ENCODE peak calls at places on chromosome 17, in seven cellular contexts. V, F, C, M, N, T and L are unnamed samples.
A peak's percentile ranks its signal among the peaks of the same experiment; 100 is the strongest.

GRCh38 chr17:2393954-2394749 is 6.7 kb downstream of the MNT start:
- DNase-seq in V (no peak), F (no peak), C (no peak), M (no peak), N (no peak), T (no peak), L (no peak)

GRCh38 chr17:48014603-48015037 is 23.0 kb downstream of the COPZ2 start:
- DNase-seq in V (no peak), F (no peak), C (no peak), M (no peak), N (no peak), T (no peak), L (no peak)

GRCh38 chr17:13256545-13256944 is 238.7 kb upstream of the ELAC2 start:
- DNase-seq in V (no peak), F (no peak), C (no peak), M (no peak), N (no peak), T (no peak), L (no peak)

GRCh38 chr17:17758443-17758842 is 77.2 kb downstream of the RAI1 start:
- DNase-seq in V (no peak), F (no peak), C (no peak), M (no peak), N (no peak), T (no peak), L (no peak)

GRCh38 chr17:83024205-83024971 is 55.0 kb upstream of the METRNL start:
- DNase-seq in V (no peak), F (no peak), C (no peak), M (no peak), N (no peak), T (no peak), L (no peak)

GRCh38 chr17:49992933-49993422 is 2.0 kb downstream of the DLX3 start:
- DNase-seq in V (no peak), F (no peak), C (no peak), M (no peak), N (no peak), T (no peak), L (no peak)

GRCh38 chr17:18038149-18038850 is 668 bp downstream of the ATPAF2 start:
- DNase-seq in V (no peak), F (no peak), C (peak; percentile 51), M (no peak), N (no peak), T (no peak), L (no peak)

GRCh38 chr17:1077536-1078061 is 80.7 kb downstream of the TIMM22 start:
- DNase-seq in V (no peak), F (no peak), C (no peak), M (no peak), N (no peak), T (no peak), L (no peak)

GRCh38 chr17:37605813-37606505 is 3.3 kb downstream of the SYNRG start:
- DNase-seq in V (peak; percentile 18), F (no peak), C (peak; percentile 45), M (no peak), N (no peak), T (no peak), L (peak; percentile 62)

GRCh38 chr17:7204335-7204734 is 15.3 kb downstream of the DLG4 start:
- DNase-seq in V (no peak), F (no peak), C (no peak), M (no peak), N (no peak), T (no peak), L (no peak)

GRCh38 chr17:41437769-41438168 is 3.0 kb downstream of the KRT38 start:
- DNase-seq in V (no peak), F (no peak), C (no peak), M (no peak), N (no peak), T (peak; percentile 27), L (no peak)

GRCh38 chr17:79616801-79617200 is 6.0 kb upstream of the RBFOX3 start:
- DNase-seq in V (no peak), F (no peak), C (no peak), M (no peak), N (no peak), T (no peak), L (no peak)

GRCh38 chr17:40495140-40495539 is 6.3 kb downstream of the TNS4 start:
- DNase-seq in V (no peak), F (no peak), C (no peak), M (no peak), N (no peak), T (no peak), L (no peak)

GRCh38 chr17:79325707-79326106 is 251.1 kb downstream of the ENGASE start:
- DNase-seq in V (no peak), F (no peak), C (peak; percentile 26), M (no peak), N (no peak), T (no peak), L (no peak)

GRCh38 chr17:74870512-74870911 is 2.3 kb downstream of the FDXR start:
- DNase-seq in V (no peak), F (no peak), C (no peak), M (no peak), N (peak; percentile 59), T (peak; percentile 70), L (no peak)

GRCh38 chr17:72974605-72975232 is 117.8 kb downstream of the SLC39A11 start:
- DNase-seq in V (no peak), F (no peak), C (no peak), M (no peak), N (no peak), T (peak; percentile 53), L (no peak)